ENCODE peak calls at places on chromosomes 2 and 18, in five cellular contexts. One of them, this sample, is unnamed.

GRCh38 chr2:159639712-159640111 is 23.4 kb upstream of the BAZ2B start:
- DNase-seq in WTC11: no peak
- DNase-seq in right lobe of liver: no peak
- DNase-seq in bronchial epithelial cell: no peak
- DNase-seq in GM20000: no peak
- DNase-seq in this sample: no peak

GRCh38 chr2:238339395-238339780 is 19.1 kb downstream of the TRAF3IP1 start:
- DNase-seq in bronchial epithelial cell: peak
- DNase-seq in right lobe of liver: no peak
- DNase-seq in GM20000: no peak
- DNase-seq in WTC11: no peak
- DNase-seq in this sample: no peak

GRCh38 chr2:86646329-86646728 is 22.7 kb upstream of the RNF103 start:
- DNase-seq in GM20000: no peak
- DNase-seq in bronchial epithelial cell: no peak
- DNase-seq in WTC11: no peak
- DNase-seq in right lobe of liver: no peak
- DNase-seq in this sample: no peak

GRCh38 chr2:100013892-100014677 is 128.3 kb downstream of the AFF3 start:
- DNase-seq in right lobe of liver: peak
- DNase-seq in WTC11: peak
- DNase-seq in GM20000: no peak
- DNase-seq in bronchial epithelial cell: peak
- DNase-seq in this sample: no peak

GRCh38 chr2:70541481-70542020 is 12.1 kb downstream of the TGFA start:
- DNase-seq in WTC11: no peak
- DNase-seq in GM20000: no peak
- DNase-seq in bronchial epithelial cell: peak
- DNase-seq in right lobe of liver: no peak
- DNase-seq in this sample: no peak

GRCh38 chr18:63185979-63186378 is 133.6 kb downstream of the BCL2 start:
- DNase-seq in right lobe of liver: no peak
- DNase-seq in WTC11: no peak
- DNase-seq in GM20000: no peak
- DNase-seq in bronchial epithelial cell: peak
- DNase-seq in this sample: no peak

GRCh38 chr2:190533968-190534309 is 583 bp downstream of the NEMP2 start:
- DNase-seq in GM20000: peak
- DNase-seq in bronchial epithelial cell: no peak
- DNase-seq in right lobe of liver: peak
- DNase-seq in WTC11: no peak
- DNase-seq in this sample: peak

GRCh38 chr2:47299555-47299954 is 103.4 kb upstream of the MSH2 start:
- DNase-seq in WTC11: no peak
- DNase-seq in GM20000: no peak
- DNase-seq in right lobe of liver: no peak
- DNase-seq in bronchial epithelial cell: peak
- DNase-seq in this sample: no peak

GRCh38 chr18:35026407-35027061 is 14.7 kb upstream of the MAPRE2 start:
- DNase-seq in bronchial epithelial cell: no peak
- DNase-seq in right lobe of liver: no peak
- DNase-seq in WTC11: no peak
- DNase-seq in GM20000: no peak
- DNase-seq in this sample: no peak

GRCh38 chr2:207139551-207139950 is 26.2 kb downstream of the KLF7 start:
- DNase-seq in GM20000: no peak
- DNase-seq in right lobe of liver: no peak
- DNase-seq in bronchial epithelial cell: no peak
- DNase-seq in WTC11: no peak
- DNase-seq in this sample: no peak

GRCh38 chr2:140247451-140248205 is 1467.4 kb upstream of the NXPH2 start:
- DNase-seq in WTC11: no peak
- DNase-seq in GM20000: no peak
- DNase-seq in bronchial epithelial cell: no peak
- DNase-seq in right lobe of liver: no peak
- DNase-seq in this sample: no peak

GRCh38 chr2:58569460-58570185 is 328.5 kb upstream of the FANCL start:
- DNase-seq in bronchial epithelial cell: peak
- DNase-seq in WTC11: no peak
- DNase-seq in GM20000: peak
- DNase-seq in right lobe of liver: no peak
- DNase-seq in this sample: peak

GRCh38 chr18:67508146-67508545 is 8.4 kb downstream of the DSEL start:
- DNase-seq in WTC11: no peak
- DNase-seq in GM20000: no peak
- DNase-seq in right lobe of liver: no peak
- DNase-seq in bronchial epithelial cell: no peak
- DNase-seq in this sample: no peak

GRCh38 chr18:11147371-11147860 is 2.0 kb downstream of the PIEZO2 start:
- DNase-seq in GM20000: no peak
- DNase-seq in right lobe of liver: no peak
- DNase-seq in bronchial epithelial cell: no peak
- DNase-seq in WTC11: peak
- DNase-seq in this sample: no peak

GRCh38 chr2:80111185-80111584 is 193.4 kb downstream of the LRRTM1 start:
- DNase-seq in bronchial epithelial cell: no peak
- DNase-seq in GM20000: no peak
- DNase-seq in right lobe of liver: no peak
- DNase-seq in WTC11: no peak
- DNase-seq in this sample: no peak

GRCh38 chr2:17101596-17101995 is 416.6 kb downstream of the RAD51AP2 start:
- DNase-seq in GM20000: no peak
- DNase-seq in WTC11: no peak
- DNase-seq in right lobe of liver: no peak
- DNase-seq in bronchial epithelial cell: no peak
- DNase-seq in this sample: no peak

GRCh38 chr2:157810037-157810436 is 66.1 kb downstream of the ACVR1 start:
- DNase-seq in bronchial epithelial cell: no peak
- DNase-seq in GM20000: no peak
- DNase-seq in right lobe of liver: no peak
- DNase-seq in WTC11: no peak
- DNase-seq in this sample: no peak

GRCh38 chr18:25235648-25236047 is 116.3 kb downstream of the ZNF521 start:
- DNase-seq in GM20000: no peak
- DNase-seq in right lobe of liver: no peak
- DNase-seq in bronchial epithelial cell: no peak
- DNase-seq in WTC11: no peak
- DNase-seq in this sample: no peak

GRCh38 chr2:37326285-37326684 is 1.7 kb upstream of the PRKD3 start:
- DNase-seq in bronchial epithelial cell: peak
- DNase-seq in GM20000: no peak
- DNase-seq in WTC11: no peak
- DNase-seq in right lobe of liver: no peak
- DNase-seq in this sample: no peak

GRCh38 chr2:241609859-241610793 is 26.8 kb downstream of the THAP4 start:
- DNase-seq in bronchial epithelial cell: peak
- DNase-seq in WTC11: peak
- DNase-seq in right lobe of liver: peak
- DNase-seq in GM20000: peak
- DNase-seq in this sample: peak

GRCh38 chr18:79806976-79807841 is 9.5 kb downstream of the KCNG2 start:
- DNase-seq in GM20000: no peak
- DNase-seq in bronchial epithelial cell: no peak
- DNase-seq in right lobe of liver: no peak
- DNase-seq in WTC11: no peak
- DNase-seq in this sample: no peak

GRCh38 chr2:108148555-108148954 is 91.2 kb upstream of the SULT1C3 start:
- DNase-seq in WTC11: no peak
- DNase-seq in right lobe of liver: no peak
- DNase-seq in bronchial epithelial cell: no peak
- DNase-seq in GM20000: no peak
- DNase-seq in this sample: no peak
- TF ChIP-seq CTCF in WTC11: no peak
- TF ChIP-seq CTCF in right lobe of liver: no peak
- TF ChIP-seq CTCF in bronchial epithelial cell: no peak
- TF ChIP-seq CTCF in GM20000: no peak
- TF ChIP-seq CTCF in this sample: no peak

GRCh38 chr2:223989206-223989859 is 32.1 kb downstream of the MRPL44 start:
- DNase-seq in right lobe of liver: no peak
- DNase-seq in bronchial epithelial cell: no peak
- DNase-seq in GM20000: no peak
- DNase-seq in WTC11: peak
- DNase-seq in this sample: no peak
- TF ChIP-seq CTCF in right lobe of liver: no peak
- TF ChIP-seq CTCF in bronchial epithelial cell: peak
- TF ChIP-seq CTCF in GM20000: no peak
- TF ChIP-seq CTCF in WTC11: no peak
- TF ChIP-seq CTCF in this sample: no peak

GRCh38 chr2:23200056-23200455 is 184.9 kb upstream of the KLHL29 start:
- DNase-seq in bronchial epithelial cell: no peak
- DNase-seq in WTC11: no peak
- DNase-seq in right lobe of liver: no peak
- DNase-seq in GM20000: no peak
- DNase-seq in this sample: no peak
- TF ChIP-seq CTCF in bronchial epithelial cell: no peak
- TF ChIP-seq CTCF in WTC11: no peak
- TF ChIP-seq CTCF in right lobe of liver: no peak
- TF ChIP-seq CTCF in GM20000: no peak
- TF ChIP-seq CTCF in this sample: no peak

DNA sequence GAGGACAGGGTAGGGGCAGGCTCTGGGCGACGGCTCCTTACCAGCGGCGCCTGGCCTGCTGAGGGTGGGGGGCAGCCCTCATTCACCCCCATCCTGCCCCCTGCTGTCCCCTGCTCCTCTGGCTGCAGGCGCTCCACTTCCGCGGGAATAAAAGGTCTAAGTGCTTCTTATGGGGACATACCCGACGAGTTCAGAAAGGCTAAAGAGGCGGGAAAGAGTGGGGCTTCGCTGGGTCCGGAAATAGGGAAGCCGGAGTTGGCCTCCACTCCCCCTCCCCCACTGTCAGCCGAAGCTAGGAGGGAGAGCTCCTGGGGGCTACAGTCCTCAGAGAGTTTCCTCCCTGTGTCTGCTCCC is 7.1 kb downstream of the GAD1 start:
- DNase-seq in bronchial epithelial cell: no peak
- DNase-seq in right lobe of liver: no peak
- DNase-seq in GM20000: no peak
- DNase-seq in WTC11: peak
- DNase-seq in this sample: no peak
- TF ChIP-seq CTCF in bronchial epithelial cell: no peak
- TF ChIP-seq CTCF in right lobe of liver: no peak
- TF ChIP-seq CTCF in GM20000: no peak
- TF ChIP-seq CTCF in WTC11: no peak
- TF ChIP-seq CTCF in this sample: no peak

DNA sequence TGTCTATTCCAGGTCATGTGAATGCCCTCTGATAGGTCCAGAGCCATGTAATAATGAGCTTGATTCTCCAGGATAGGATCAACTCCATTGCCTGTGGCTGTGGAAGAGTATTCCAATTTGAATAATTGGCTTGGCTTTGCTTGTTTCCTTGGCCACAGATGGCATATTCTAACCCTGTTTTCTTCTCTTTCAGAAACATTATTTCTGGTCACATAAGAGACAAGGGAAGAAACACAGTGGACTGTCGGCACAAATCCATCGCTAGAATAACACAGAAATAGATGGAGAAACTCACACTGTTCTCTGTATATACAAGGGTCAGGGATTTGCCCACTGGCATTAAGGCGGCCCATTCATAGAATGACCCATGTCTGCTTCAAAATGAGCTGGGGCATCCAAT is 278.4 kb upstream of the CCDC68 start:
- DNase-seq in bronchial epithelial cell: no peak
- DNase-seq in WTC11: no peak
- DNase-seq in GM20000: no peak
- DNase-seq in right lobe of liver: no peak
- DNase-seq in this sample: no peak
- TF ChIP-seq CTCF in bronchial epithelial cell: no peak
- TF ChIP-seq CTCF in WTC11: no peak
- TF ChIP-seq CTCF in GM20000: no peak
- TF ChIP-seq CTCF in right lobe of liver: no peak
- TF ChIP-seq CTCF in this sample: no peak

GRCh38 chr2:102251849-102252203 is 59.5 kb upstream of the IL1RL1 start:
- DNase-seq in right lobe of liver: no peak
- DNase-seq in WTC11: no peak
- DNase-seq in bronchial epithelial cell: no peak
- DNase-seq in GM20000: no peak
- DNase-seq in this sample: no peak
- TF ChIP-seq CTCF in right lobe of liver: no peak
- TF ChIP-seq CTCF in WTC11: no peak
- TF ChIP-seq CTCF in bronchial epithelial cell: no peak
- TF ChIP-seq CTCF in GM20000: no peak
- TF ChIP-seq CTCF in this sample: peak

GRCh38 chr2:235591921-235592320 is 98.1 kb downstream of the AGAP1 start:
- DNase-seq in WTC11: no peak
- DNase-seq in GM20000: no peak
- DNase-seq in right lobe of liver: no peak
- DNase-seq in bronchial epithelial cell: peak
- DNase-seq in this sample: no peak

GRCh38 chr2:235592430-235592829 is 98.6 kb downstream of the AGAP1 start:
- DNase-seq in bronchial epithelial cell: no peak
- DNase-seq in right lobe of liver: no peak
- DNase-seq in WTC11: no peak
- DNase-seq in GM20000: no peak
- DNase-seq in this sample: no peak

GRCh38 chr2:235594964-235595363 is 101.1 kb downstream of the AGAP1 start:
- DNase-seq in WTC11: no peak
- DNase-seq in GM20000: no peak
- DNase-seq in right lobe of liver: no peak
- DNase-seq in bronchial epithelial cell: no peak
- DNase-seq in this sample: no peak

GRCh38 chr2:235595420-235596010 is 101.7 kb downstream of the AGAP1 start:
- DNase-seq in WTC11: peak
- DNase-seq in bronchial epithelial cell: peak
- DNase-seq in right lobe of liver: peak
- DNase-seq in GM20000: peak
- DNase-seq in this sample: peak

GRCh38 chr2:235594041-235594440 is 100.2 kb downstream of the AGAP1 start:
- DNase-seq in right lobe of liver: no peak
- DNase-seq in GM20000: peak
- DNase-seq in bronchial epithelial cell: peak
- DNase-seq in WTC11: no peak
- DNase-seq in this sample: no peak
- TF ChIP-seq CTCF in right lobe of liver: peak
- TF ChIP-seq CTCF in GM20000: peak
- TF ChIP-seq CTCF in bronchial epithelial cell: peak
- TF ChIP-seq CTCF in WTC11: peak
- TF ChIP-seq CTCF in this sample: peak

DNA sequence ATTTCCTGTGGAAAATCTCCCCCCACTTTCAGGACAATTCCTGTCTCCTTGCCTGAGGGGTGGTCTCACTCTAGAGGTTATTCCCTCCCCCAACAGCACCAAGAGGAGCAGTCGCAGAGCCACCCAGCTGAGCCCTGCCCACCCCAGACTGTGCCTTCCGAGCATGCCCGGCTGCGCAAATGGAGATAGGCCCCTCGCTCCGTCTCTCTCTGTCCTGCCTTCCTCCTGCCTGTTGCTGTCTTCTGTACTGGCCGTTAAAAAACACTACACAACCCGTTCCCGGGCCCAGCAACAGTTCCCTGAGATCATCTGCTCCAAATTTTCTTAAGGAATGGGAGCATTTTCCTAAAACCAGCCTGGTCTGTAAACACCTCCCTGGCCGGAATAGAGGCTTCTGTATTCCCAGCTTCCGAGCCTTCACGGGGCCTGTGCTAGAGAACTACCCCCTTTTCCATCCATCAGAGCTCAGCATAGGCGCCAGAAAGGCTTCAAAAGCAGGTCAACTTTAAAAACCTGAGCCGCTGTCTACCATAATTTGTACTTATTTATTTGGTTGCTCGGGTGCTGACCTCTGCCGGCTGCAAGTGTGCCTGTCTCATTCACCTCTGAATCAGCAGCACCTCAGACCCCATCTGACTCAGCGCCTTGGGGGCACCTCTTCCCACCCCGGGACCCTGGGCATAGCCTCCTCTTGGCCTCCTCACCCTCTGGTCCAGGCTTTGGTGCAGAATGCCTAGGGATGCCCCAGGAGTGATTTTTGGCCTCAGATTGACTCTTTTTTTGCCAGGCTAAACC is 159.4 kb downstream of the PXDN start:
- DNase-seq in bronchial epithelial cell: no peak
- DNase-seq in GM20000: no peak
- DNase-seq in right lobe of liver: no peak
- DNase-seq in WTC11: no peak
- DNase-seq in this sample: no peak
- TF ChIP-seq CTCF in bronchial epithelial cell: peak
- TF ChIP-seq CTCF in GM20000: no peak
- TF ChIP-seq CTCF in right lobe of liver: no peak
- TF ChIP-seq CTCF in WTC11: no peak
- TF ChIP-seq CTCF in this sample: no peak